ENCODE peak calls at places on chromosomes 7 and 10, in four cellular contexts. F, M, H and Q are unnamed samples.
A peak's percentile ranks its signal among the peaks of the same experiment; 100 is the strongest.

GRCh38 chr10:31261502-31262311 is 57.3 kb upstream of the ZEB1 start:
- DNase-seq in M (peak; percentile 25), F (peak; percentile 61), H (no peak), Q (no peak)

GRCh38 chr7:102471791-102472125 is 7.0 kb downstream of the POLR2J start:
- DNase-seq in F (no peak), H (no peak), M (no peak), Q (no peak)

GRCh38 chr10:97889461-97890265 is 40.0 kb downstream of the GOLGA7B start:
- DNase-seq in H (peak; percentile 66), F (peak; percentile 92), M (peak; percentile 69), Q (no peak)

GRCh38 chr7:44072364-44073231 is 7.2 kb upstream of the PGAM2 start:
- DNase-seq in M (peak; percentile 84), F (peak; percentile 98), H (peak; percentile 48), Q (peak; percentile 74)

GRCh38 chr10:13349776-13350274 is 1.7 kb upstream of the SEPHS1 start:
- DNase-seq in F (peak; percentile 7), H (no peak), M (peak; percentile 81), Q (peak; percentile 47)

GRCh38 chr7:121187222-121187621 is 141.6 kb upstream of the WNT16 start:
- DNase-seq in H (no peak), F (no peak), M (no peak), Q (no peak)

GRCh38 chr10:17174626-17175025 is 26.8 kb downstream of the TRDMT1 start:
- DNase-seq in H (no peak), F (no peak), M (no peak), Q (no peak)

GRCh38 chr10:59847326-59847725 is 59.0 kb downstream of the CCDC6 start:
- DNase-seq in M (no peak), H (no peak), F (no peak), Q (peak; percentile 79)

GRCh38 chr7:76231071-76231470 is 29.4 kb downstream of the SRRM3 start:
- DNase-seq in M (no peak), F (no peak), H (no peak), Q (no peak)

GRCh38 chr7:123437447-123437995 is 96.9 kb downstream of the IQUB start:
- DNase-seq in F (peak; percentile 78), M (no peak), H (no peak), Q (no peak)

DNA sequence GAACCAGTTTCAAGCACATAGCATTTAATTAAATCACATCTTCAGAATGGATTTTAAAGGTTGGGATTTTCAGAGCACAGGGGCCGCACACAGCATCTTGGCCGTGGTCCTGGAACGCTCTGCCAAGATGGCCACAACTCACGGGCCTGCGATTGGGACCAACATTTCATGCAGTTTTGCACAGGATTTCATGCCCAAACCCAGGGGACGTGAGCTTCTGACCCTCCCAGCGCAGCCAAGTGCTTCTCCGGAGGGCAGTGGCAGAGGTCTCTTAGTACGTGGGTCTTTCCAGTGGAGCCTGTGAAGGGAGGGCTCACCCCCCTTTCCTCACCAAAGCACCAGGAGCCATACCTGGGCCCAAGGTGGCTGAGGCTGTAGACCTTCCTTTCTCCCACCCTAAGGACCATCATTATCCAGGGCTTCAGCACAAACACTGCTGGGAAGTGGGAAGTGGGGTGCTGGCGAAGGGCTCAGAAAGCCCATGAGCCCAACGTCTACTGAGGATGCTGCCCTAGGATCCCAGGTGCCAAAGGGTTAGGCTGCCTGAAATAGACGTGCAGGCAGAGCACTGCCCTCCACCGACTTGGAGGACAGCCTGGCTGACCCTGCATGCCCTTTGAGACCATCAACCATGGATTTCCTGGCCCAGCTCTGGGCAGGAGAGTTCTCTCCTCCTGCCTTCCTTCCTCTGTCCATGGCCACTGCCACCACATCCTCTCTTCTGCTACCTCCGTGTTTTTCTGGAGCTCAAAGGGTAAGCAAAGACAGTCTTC is 611.2 kb upstream of the MGMT start:
- DNase-seq in F (no peak), M (no peak), H (no peak), Q (no peak)
- TF ChIP-seq CTCF in F (no peak), M (no peak), H (no peak), Q (no peak)

GRCh38 chr7:159098795-159099194 is 45.9 kb downstream of the VIPR2 start:
- DNase-seq in F (no peak), M (peak; percentile 33), H (no peak), Q (no peak)

GRCh38 chr7:159099217-159099655 is 45.4 kb downstream of the VIPR2 start:
- DNase-seq in H (no peak), F (no peak), M (no peak), Q (no peak)

GRCh38 chr7:159097661-159098423 is 46.8 kb downstream of the VIPR2 start:
- DNase-seq in M (no peak), H (no peak), F (no peak), Q (peak; percentile 49)

GRCh38 chr7:159099711-159100231 is 44.9 kb downstream of the VIPR2 start:
- DNase-seq in F (no peak), H (no peak), M (no peak), Q (no peak)

DNA sequence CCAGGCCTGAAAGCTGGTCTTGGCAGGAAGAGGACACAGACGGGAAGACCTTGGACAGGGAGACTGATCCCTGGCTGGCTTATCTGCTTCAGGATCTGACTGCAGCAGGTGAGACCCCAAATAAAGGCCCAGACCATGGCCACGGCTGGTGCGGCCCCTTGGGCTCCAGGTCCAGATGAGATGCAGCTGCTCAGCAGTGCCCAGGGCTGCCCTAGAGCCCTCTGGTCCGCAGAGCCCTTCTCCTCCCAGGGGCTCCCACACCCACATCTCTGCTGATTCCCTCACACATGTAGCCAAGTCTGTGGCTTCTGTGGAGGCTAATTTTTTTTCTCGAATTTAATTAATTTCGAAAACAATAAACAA is 46.3 kb downstream of the VIPR2 start:
- DNase-seq in H (no peak), F (no peak), M (no peak), Q (no peak)
- H3K9me3 ChIP-seq in H (no peaks in the 10 kb centered on the region), F (no peaks in the 10 kb centered on the region), M (no peaks in the 10 kb centered on the region), Q (no peaks in the 10 kb centered on the region)

GRCh38 chr7:2100278-2101205 is 132.2 kb downstream of the MAD1L1 start:
- DNase-seq in H (no peak), F (peak; percentile 7), M (peak; percentile 35), Q (no peak)
- TF ChIP-seq EZH2phosphoT487 in H (no peak), F (no peak), M (no peak), Q (no peak)

DNA sequence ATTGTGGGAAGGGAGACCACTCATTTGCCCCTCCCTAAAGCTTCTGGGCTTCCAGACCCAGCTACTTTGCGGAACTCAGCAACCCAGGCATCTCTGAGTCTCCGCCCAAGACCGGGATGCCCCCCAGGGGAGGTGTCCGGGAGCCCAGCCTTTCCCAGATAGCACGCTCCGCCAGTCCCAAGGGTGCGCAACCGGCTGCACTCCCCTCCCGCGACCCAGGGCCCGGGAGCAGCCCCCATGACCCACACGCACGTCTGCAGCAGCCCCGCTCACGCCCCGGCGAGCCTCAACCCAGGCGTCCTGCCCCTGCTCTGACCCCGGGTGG is at the start of gene EPO:
- DNase-seq in M (no peak), F (no peak), H (no peak), Q (peak; percentile 24)
- TF ChIP-seq CTCF in M (no peak), F (no peak), H (no peak), Q (no peak)